ENCODE peak calls at places on chromosomes 13 and 19, in six cellular contexts. A, Y, E, K, I and Q are unnamed samples.

GRCh38 chr19:43450545-43450997 is 14.8 kb downstream of the LYPD3 start:
- DNase-seq in A (no peak), Y (no peak), E (peak; percentile 61), K (no peak), I (no peak), Q (no peak)

GRCh38 chr19:8213827-8214672 is 4.9 kb downstream of the CERS4 start:
- DNase-seq in A (no peak), Y (no peak), E (no peak), K (no peak), I (no peak), Q (no peak)

GRCh38 chr13:75621147-75621546 is 15.0 kb upstream of the LMO7 start:
- DNase-seq in A (no peak), Y (no peak), E (peak; percentile 74), K (no peak), I (no peak), Q (no peak)

GRCh38 chr13:40245567-40245966 is 420.9 kb downstream of the FOXO1 start:
- DNase-seq in A (no peak), Y (no peak), E (no peak), K (no peak), I (no peak), Q (no peak)

GRCh38 chr19:56348289-56348877 is 33.7 kb upstream of the ZSCAN5A start:
- DNase-seq in A (no peak), Y (peak; percentile 32), E (no peak), K (no peak), I (no peak), Q (no peak)

GRCh38 chr13:70098669-70099068 is 9.0 kb upstream of the ATXN8OS start:
- DNase-seq in A (no peak), Y (no peak), E (no peak), K (no peak), I (no peak), Q (no peak)

GRCh38 chr19:29529646-29530548 is 4.1 kb downstream of the VSTM2B start:
- DNase-seq in A (no peak), Y (no peak), E (no peak), K (no peak), I (no peak), Q (no peak)

GRCh38 chr19:30090476-30090875 is 148.4 kb downstream of the URI1 start:
- DNase-seq in A (no peak), Y (no peak), E (no peak), K (no peak), I (no peak), Q (no peak)

GRCh38 chr19:5035817-5036732 is 67.2 kb downstream of the KDM4B start:
- DNase-seq in A (no peak), Y (no peak), E (no peak), K (no peak), I (no peak), Q (no peak)

GRCh38 chr19:8680676-8681344 is 17.8 kb downstream of the ACTL9 start:
- DNase-seq in A (no peak), Y (no peak), E (no peak), K (no peak), I (no peak), Q (no peak)

GRCh38 chr13:38872693-38873092 is 117.9 kb downstream of the STOML3 start:
- DNase-seq in A (peak; percentile 2), Y (peak; percentile 8), E (peak; percentile 3), K (no peak), I (peak; percentile 11), Q (no peak)

GRCh38 chr13:34294483-34295129 is 476.7 kb downstream of the RFC3 start:
- DNase-seq in A (no peak), Y (no peak), E (peak; percentile 12), K (no peak), I (no peak), Q (no peak)